ENCODE peak calls at places on chromosome 5, in nine cellular contexts. One of them, this sample, is unnamed.

GRCh38 chr5:124315746-124316415 is 430.6 kb downstream of the ZNF608 start:
- DNase-seq in dorsolateral prefrontal cortex: no peak
- DNase-seq in PC-3: peak
- DNase-seq in gastrocnemius medialis: no peak
- DNase-seq in astrocyte: peak
- DNase-seq in CD4-positive, alpha-beta T cell: no peak
- DNase-seq in cardiac fibroblast: peak
- DNase-seq in bronchial epithelial cell: peak
- DNase-seq in psoas muscle: no peak
- DNase-seq in this sample: peak

GRCh38 chr5:149206524-149207141 is 65.0 kb upstream of the AFAP1L1 start:
- DNase-seq in bronchial epithelial cell: peak
- DNase-seq in cardiac fibroblast: peak
- DNase-seq in astrocyte: no peak
- DNase-seq in psoas muscle: no peak
- DNase-seq in gastrocnemius medialis: no peak
- DNase-seq in PC-3: no peak
- DNase-seq in dorsolateral prefrontal cortex: no peak
- DNase-seq in CD4-positive, alpha-beta T cell: no peak
- DNase-seq in this sample: no peak

GRCh38 chr5:177122566-177122965 is 11.0 kb upstream of the NSD1 start:
- DNase-seq in dorsolateral prefrontal cortex: no peak
- DNase-seq in cardiac fibroblast: no peak
- DNase-seq in psoas muscle: no peak
- DNase-seq in CD4-positive, alpha-beta T cell: no peak
- DNase-seq in gastrocnemius medialis: no peak
- DNase-seq in PC-3: no peak
- DNase-seq in astrocyte: no peak
- DNase-seq in bronchial epithelial cell: no peak
- DNase-seq in this sample: no peak

GRCh38 chr5:113722979-113723378 is 209.5 kb downstream of the YTHDC2 start:
- DNase-seq in dorsolateral prefrontal cortex: no peak
- DNase-seq in CD4-positive, alpha-beta T cell: no peak
- DNase-seq in gastrocnemius medialis: no peak
- DNase-seq in bronchial epithelial cell: no peak
- DNase-seq in psoas muscle: no peak
- DNase-seq in astrocyte: no peak
- DNase-seq in PC-3: no peak
- DNase-seq in cardiac fibroblast: no peak
- DNase-seq in this sample: no peak

GRCh38 chr5:11658341-11658740 is 245.9 kb downstream of the CTNND2 start:
- DNase-seq in CD4-positive, alpha-beta T cell: no peak
- DNase-seq in cardiac fibroblast: no peak
- DNase-seq in PC-3: no peak
- DNase-seq in astrocyte: no peak
- DNase-seq in bronchial epithelial cell: no peak
- DNase-seq in psoas muscle: no peak
- DNase-seq in dorsolateral prefrontal cortex: no peak
- DNase-seq in gastrocnemius medialis: no peak
- DNase-seq in this sample: no peak

GRCh38 chr5:181044662-181045305 is 4.7 kb downstream of the BTNL9 start:
- DNase-seq in PC-3: no peak
- DNase-seq in gastrocnemius medialis: peak
- DNase-seq in cardiac fibroblast: no peak
- DNase-seq in bronchial epithelial cell: no peak
- DNase-seq in dorsolateral prefrontal cortex: no peak
- DNase-seq in CD4-positive, alpha-beta T cell: no peak
- DNase-seq in astrocyte: no peak
- DNase-seq in psoas muscle: peak
- DNase-seq in this sample: no peak

GRCh38 chr5:170633235-170634041 is 129.6 kb downstream of the KCNIP1 start:
- DNase-seq in CD4-positive, alpha-beta T cell: no peak
- DNase-seq in cardiac fibroblast: peak
- DNase-seq in dorsolateral prefrontal cortex: no peak
- DNase-seq in gastrocnemius medialis: peak
- DNase-seq in astrocyte: peak
- DNase-seq in PC-3: peak
- DNase-seq in psoas muscle: peak
- DNase-seq in bronchial epithelial cell: peak
- DNase-seq in this sample: peak

GRCh38 chr5:24606974-24607373 is 37.8 kb downstream of the CDH10 start:
- DNase-seq in psoas muscle: no peak
- DNase-seq in dorsolateral prefrontal cortex: no peak
- DNase-seq in bronchial epithelial cell: no peak
- DNase-seq in PC-3: no peak
- DNase-seq in cardiac fibroblast: no peak
- DNase-seq in CD4-positive, alpha-beta T cell: no peak
- DNase-seq in gastrocnemius medialis: no peak
- DNase-seq in astrocyte: no peak
- DNase-seq in this sample: no peak

GRCh38 chr5:83512051-83512745 is 40.7 kb downstream of the VCAN start:
- DNase-seq in CD4-positive, alpha-beta T cell: no peak
- DNase-seq in cardiac fibroblast: peak
- DNase-seq in dorsolateral prefrontal cortex: no peak
- DNase-seq in astrocyte: peak
- DNase-seq in psoas muscle: no peak
- DNase-seq in gastrocnemius medialis: no peak
- DNase-seq in PC-3: no peak
- DNase-seq in bronchial epithelial cell: no peak
- DNase-seq in this sample: peak

GRCh38 chr5:157546456-157547100 is 29.0 kb downstream of the ADAM19 start:
- DNase-seq in dorsolateral prefrontal cortex: no peak
- DNase-seq in psoas muscle: no peak
- DNase-seq in CD4-positive, alpha-beta T cell: no peak
- DNase-seq in bronchial epithelial cell: no peak
- DNase-seq in gastrocnemius medialis: no peak
- DNase-seq in astrocyte: peak
- DNase-seq in cardiac fibroblast: peak
- DNase-seq in PC-3: no peak
- DNase-seq in this sample: no peak

GRCh38 chr5:92916036-92916435 is 665.0 kb downstream of the NR2F1-AS1 start:
- DNase-seq in astrocyte: peak
- DNase-seq in psoas muscle: no peak
- DNase-seq in CD4-positive, alpha-beta T cell: no peak
- DNase-seq in bronchial epithelial cell: peak
- DNase-seq in cardiac fibroblast: peak
- DNase-seq in gastrocnemius medialis: no peak
- DNase-seq in PC-3: peak
- DNase-seq in dorsolateral prefrontal cortex: no peak
- DNase-seq in this sample: peak
- TF ChIP-seq CTCF in astrocyte: peak
- TF ChIP-seq CTCF in psoas muscle: no peak
- TF ChIP-seq CTCF in CD4-positive, alpha-beta T cell: no peak
- TF ChIP-seq CTCF in bronchial epithelial cell: peak
- TF ChIP-seq CTCF in cardiac fibroblast: peak
- TF ChIP-seq CTCF in gastrocnemius medialis: no peak
- TF ChIP-seq CTCF in PC-3: peak
- TF ChIP-seq CTCF in dorsolateral prefrontal cortex: peak
- TF ChIP-seq CTCF in this sample: peak

DNA sequence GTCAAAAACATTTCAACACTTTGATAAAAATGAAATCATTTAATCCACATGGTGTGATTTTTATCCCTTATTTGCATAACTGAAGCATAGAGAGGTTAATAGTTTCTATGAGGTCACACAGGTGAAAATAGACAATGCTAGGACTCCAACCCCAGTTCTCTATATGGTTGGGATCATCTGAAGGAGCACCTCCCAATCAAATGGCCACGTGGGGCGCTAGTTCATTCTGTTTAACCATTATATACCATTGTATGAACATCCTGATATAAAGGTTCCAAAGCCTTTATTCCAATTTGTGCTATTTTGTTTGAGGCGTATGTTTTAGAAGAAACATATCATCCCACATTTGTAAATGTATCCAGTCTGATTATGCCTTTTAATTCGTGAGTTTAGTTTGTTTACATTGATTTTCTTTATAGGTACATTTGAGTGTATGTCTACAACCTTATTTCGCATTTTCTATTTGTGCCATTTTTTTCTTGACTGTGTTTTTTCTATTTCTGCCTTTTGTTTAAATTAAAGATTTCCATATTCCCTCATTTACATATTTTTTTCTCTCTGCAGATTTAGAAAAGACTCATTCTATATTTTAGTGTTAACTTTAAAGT is 1092.0 kb downstream of the MAT2B start:
- DNase-seq in cardiac fibroblast: no peak
- DNase-seq in PC-3: peak
- DNase-seq in psoas muscle: no peak
- DNase-seq in bronchial epithelial cell: peak
- DNase-seq in gastrocnemius medialis: no peak
- DNase-seq in dorsolateral prefrontal cortex: no peak
- DNase-seq in astrocyte: no peak
- DNase-seq in CD4-positive, alpha-beta T cell: no peak
- DNase-seq in this sample: no peak
- TF ChIP-seq CTCF in cardiac fibroblast: peak
- TF ChIP-seq CTCF in PC-3: peak
- TF ChIP-seq CTCF in psoas muscle: no peak
- TF ChIP-seq CTCF in bronchial epithelial cell: peak
- TF ChIP-seq CTCF in gastrocnemius medialis: no peak
- TF ChIP-seq CTCF in dorsolateral prefrontal cortex: no peak
- TF ChIP-seq CTCF in astrocyte: peak
- TF ChIP-seq CTCF in CD4-positive, alpha-beta T cell: no peak
- TF ChIP-seq CTCF in this sample: no peak

GRCh38 chr5:38259062-38259857 is 901 bp downstream of the EGFLAM start:
- DNase-seq in PC-3: no peak
- DNase-seq in dorsolateral prefrontal cortex: no peak
- DNase-seq in bronchial epithelial cell: no peak
- DNase-seq in psoas muscle: no peak
- DNase-seq in astrocyte: no peak
- DNase-seq in CD4-positive, alpha-beta T cell: no peak
- DNase-seq in gastrocnemius medialis: no peak
- DNase-seq in cardiac fibroblast: no peak
- DNase-seq in this sample: no peak

GRCh38 chr5:38257236-38258036 is 923 bp upstream of the EGFLAM start:
- DNase-seq in psoas muscle: peak
- DNase-seq in dorsolateral prefrontal cortex: no peak
- DNase-seq in astrocyte: no peak
- DNase-seq in gastrocnemius medialis: no peak
- DNase-seq in CD4-positive, alpha-beta T cell: no peak
- DNase-seq in bronchial epithelial cell: no peak
- DNase-seq in PC-3: no peak
- DNase-seq in cardiac fibroblast: no peak
- DNase-seq in this sample: no peak

GRCh38 chr5:38258037-38258318 is 381 bp upstream of the EGFLAM start:
- DNase-seq in psoas muscle: peak
- DNase-seq in dorsolateral prefrontal cortex: no peak
- DNase-seq in astrocyte: no peak
- DNase-seq in gastrocnemius medialis: no peak
- DNase-seq in bronchial epithelial cell: no peak
- DNase-seq in cardiac fibroblast: no peak
- DNase-seq in CD4-positive, alpha-beta T cell: no peak
- DNase-seq in PC-3: no peak
- DNase-seq in this sample: no peak

GRCh38 chr5:38253759-38254158 is 4.6 kb upstream of the EGFLAM start:
- DNase-seq in bronchial epithelial cell: no peak
- DNase-seq in PC-3: no peak
- DNase-seq in CD4-positive, alpha-beta T cell: no peak
- DNase-seq in psoas muscle: no peak
- DNase-seq in gastrocnemius medialis: no peak
- DNase-seq in dorsolateral prefrontal cortex: no peak
- DNase-seq in cardiac fibroblast: no peak
- DNase-seq in astrocyte: no peak
- DNase-seq in this sample: no peak

GRCh38 chr5:38258319-38259061 is at the start of gene EGFLAM:
- DNase-seq in CD4-positive, alpha-beta T cell: no peak
- DNase-seq in PC-3: no peak
- DNase-seq in gastrocnemius medialis: no peak
- DNase-seq in psoas muscle: peak
- DNase-seq in bronchial epithelial cell: no peak
- DNase-seq in dorsolateral prefrontal cortex: no peak
- DNase-seq in cardiac fibroblast: peak
- DNase-seq in astrocyte: no peak
- DNase-seq in this sample: no peak
- TF ChIP-seq CTCF in CD4-positive, alpha-beta T cell: no peak
- TF ChIP-seq CTCF in PC-3: no peak
- TF ChIP-seq CTCF in gastrocnemius medialis: no peak
- TF ChIP-seq CTCF in psoas muscle: peak
- TF ChIP-seq CTCF in bronchial epithelial cell: peak
- TF ChIP-seq CTCF in dorsolateral prefrontal cortex: no peak
- TF ChIP-seq CTCF in cardiac fibroblast: peak
- TF ChIP-seq CTCF in astrocyte: no peak
- TF ChIP-seq CTCF in this sample: no peak

GRCh38 chr5:168291281-168291960 is at the start of gene WWC1:
- DNase-seq in dorsolateral prefrontal cortex: peak
- DNase-seq in cardiac fibroblast: peak
- DNase-seq in bronchial epithelial cell: peak
- DNase-seq in gastrocnemius medialis: no peak
- DNase-seq in astrocyte: no peak
- DNase-seq in PC-3: peak
- DNase-seq in psoas muscle: no peak
- DNase-seq in CD4-positive, alpha-beta T cell: peak
- DNase-seq in this sample: no peak
- TF ChIP-seq CTCF in dorsolateral prefrontal cortex: peak
- TF ChIP-seq CTCF in cardiac fibroblast: no peak
- TF ChIP-seq CTCF in bronchial epithelial cell: peak
- TF ChIP-seq CTCF in gastrocnemius medialis: no peak
- TF ChIP-seq CTCF in astrocyte: no peak
- TF ChIP-seq CTCF in PC-3: peak
- TF ChIP-seq CTCF in psoas muscle: no peak
- TF ChIP-seq CTCF in CD4-positive, alpha-beta T cell: no peak
- TF ChIP-seq CTCF in this sample: peak

This sample was measured in AG09319.